ENCODE peak calls at places on chromosomes 5 and 9, in nine cellular contexts. V is ovary, M is psoas muscle, U is RWPE2, P is Peyer's patch, H is fibroblast of lung, X is heart right ventricle, C is right lobe of liver, W is IMR-90. K is an unnamed sample. For H3K9me3, the result is how much of the 10 kb centered on the place peaks cover.

GRCh38 chr9:88953401-88954029 is 37.8 kb upstream of the S1PR3 start:
- DNase-seq in V (no peak), M (no peak), U (no peak), P (no peak), H (peak), X (no peak), C (no peak), W (peak), K (no peak)

GRCh38 chr9:38443597-38443996 is 19.3 kb upstream of the IGFBPL1 start:
- DNase-seq in V (no peak), M (no peak), U (no peak), P (no peak), H (peak), X (no peak), C (no peak), W (no peak), K (no peak)

GRCh38 chr5:132419517-132420468 is 50.3 kb downstream of the SLC22A5 start:
- DNase-seq in V (peak), M (peak), U (no peak), P (peak), H (peak), X (peak), C (peak), W (peak), K (peak)

GRCh38 chr5:107887587-107887986 is 216.8 kb upstream of the EFNA5 start:
- DNase-seq in V (no peak), M (no peak), U (no peak), P (no peak), H (no peak), X (no peak), C (no peak), W (no peak), K (no peak)

GRCh38 chr5:139843991-139844390 is 48.4 kb downstream of the PSD2 start:
- DNase-seq in V (no peak), M (no peak), U (no peak), P (no peak), H (no peak), X (no peak), C (no peak), W (no peak), K (no peak)

GRCh38 chr5:149337746-149338145 is 7.6 kb upstream of the GRPEL2 start:
- DNase-seq in V (no peak), M (no peak), U (no peak), P (no peak), H (no peak), X (no peak), C (no peak), W (no peak), K (no peak)

GRCh38 chr9:125996671-125997509 is 249.7 kb downstream of the PBX3 start:
- DNase-seq in V (no peak), M (no peak), U (no peak), P (no peak), H (no peak), X (no peak), C (peak), W (no peak), K (no peak)

GRCh38 chr5:15757103-15757502 is 257.1 kb downstream of the FBXL7 start:
- DNase-seq in V (no peak), M (no peak), U (no peak), P (no peak), H (peak), X (no peak), C (no peak), W (peak), K (no peak)

GRCh38 chr5:86885011-86885410 is 267.3 kb downstream of the COX7C start:
- DNase-seq in V (no peak), M (no peak), U (no peak), P (no peak), H (no peak), X (no peak), C (no peak), W (no peak), K (no peak)

GRCh38 chr5:101390317-101390908 is 487.3 kb upstream of the ST8SIA4 start:
- DNase-seq in V (no peak), M (no peak), U (no peak), P (no peak), H (peak), X (no peak), C (no peak), W (peak), K (no peak)

GRCh38 chr5:94745786-94746730 is 127.6 kb downstream of the SLF1 start:
- DNase-seq in V (no peak), M (no peak), U (no peak), P (no peak), H (peak), X (no peak), C (no peak), W (peak), K (no peak)

GRCh38 chr9:19493174-19493811 is 84.5 kb downstream of the ACER2 start:
- DNase-seq in V (peak), M (peak), U (no peak), P (no peak), H (peak), X (peak), C (no peak), W (peak), K (peak)

DNA sequence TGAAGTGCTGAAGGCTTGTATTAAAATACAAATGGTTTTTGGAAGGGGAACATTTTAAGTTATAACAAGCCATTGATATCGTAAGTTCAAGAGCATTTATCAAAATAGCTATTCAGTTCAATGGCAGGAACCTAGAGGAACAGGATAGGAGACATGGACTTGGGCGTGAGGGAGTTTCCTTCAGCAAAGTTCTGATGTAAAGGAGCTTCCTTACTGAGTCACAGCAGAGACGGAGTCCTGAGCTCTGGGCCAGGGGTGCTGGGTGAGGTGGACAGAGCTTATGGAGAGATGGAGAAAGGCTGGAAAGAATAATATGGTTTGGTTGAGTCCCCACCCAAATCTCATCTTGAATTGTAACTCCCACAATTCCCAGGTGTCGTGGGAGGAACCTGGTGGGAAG is 631.7 kb downstream of the BNC2 start:
- DNase-seq in V (no peak), M (no peak), U (no peak), P (no peak), H (no peak), X (no peak), C (no peak), W (no peak), K (no peak)
- TF ChIP-seq CTCF in V (no peak), M (no peak), U (no peak), P (no peak), H (no peak), X (no peak), C (no peak), W (no peak), K (no peak)

DNA sequence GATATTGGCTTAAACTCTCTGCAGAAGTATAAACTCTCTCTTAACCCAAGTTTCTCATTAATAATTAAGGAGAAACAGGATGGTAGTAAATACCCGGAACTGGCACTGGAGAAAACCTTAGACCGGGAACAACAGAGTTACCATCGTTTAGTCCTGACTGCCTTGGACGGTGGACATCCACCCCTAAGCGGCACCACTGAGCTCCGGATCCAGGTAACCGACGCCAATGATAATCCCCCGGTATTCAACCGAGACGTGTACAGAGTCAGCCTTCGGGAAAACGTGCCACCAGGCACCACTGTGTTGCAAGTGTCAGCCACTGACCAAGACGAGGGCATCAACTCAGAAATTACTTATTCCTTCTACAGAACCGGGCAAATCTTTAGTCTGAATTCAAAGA is 861 bp downstream of the PCDHGB5 start:
- DNase-seq in V (no peak), M (no peak), U (no peak), P (no peak), H (no peak), X (no peak), C (no peak), W (no peak), K (no peak)
- H3K9me3 ChIP-seq in V (under half), M (under half), U (under half), P (under half), H (under half), X (half or more), C (under half), W (under half), K (under half)

DNA sequence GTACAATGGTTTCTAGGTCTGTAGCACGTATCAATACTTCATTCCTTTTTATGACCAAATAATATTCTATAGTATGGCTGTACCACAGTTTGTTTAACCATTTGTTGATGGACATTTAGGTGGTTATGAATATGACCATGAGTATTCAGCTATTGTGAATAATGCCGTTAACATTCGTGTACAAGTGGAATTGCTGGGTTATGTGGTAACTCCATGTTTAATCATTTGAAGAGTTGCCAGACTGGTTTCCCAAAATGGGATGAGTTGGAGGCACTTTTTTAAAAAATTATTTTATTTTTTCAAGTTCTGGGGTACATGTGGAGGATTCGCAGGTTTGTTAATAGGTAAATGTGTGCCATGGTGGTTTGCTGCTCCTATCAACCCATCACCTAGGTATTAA is 4.6 kb downstream of the SNX2 start:
- DNase-seq in V (no peak), M (no peak), U (no peak), P (no peak), H (peak), X (no peak), C (no peak), W (no peak), K (no peak)
- TF ChIP-seq CTCF in V (no peak), M (no peak), U (no peak), P (no peak), H (no peak), X (no peak), C (no peak), W (no peak), K (no peak)

GRCh38 chr9:29311221-29311620 is 1737.9 kb upstream of the C9orf72 start:
- DNase-seq in V (no peak), M (no peak), U (no peak), P (no peak), H (peak), X (no peak), C (no peak), W (no peak), K (no peak)

DNA sequence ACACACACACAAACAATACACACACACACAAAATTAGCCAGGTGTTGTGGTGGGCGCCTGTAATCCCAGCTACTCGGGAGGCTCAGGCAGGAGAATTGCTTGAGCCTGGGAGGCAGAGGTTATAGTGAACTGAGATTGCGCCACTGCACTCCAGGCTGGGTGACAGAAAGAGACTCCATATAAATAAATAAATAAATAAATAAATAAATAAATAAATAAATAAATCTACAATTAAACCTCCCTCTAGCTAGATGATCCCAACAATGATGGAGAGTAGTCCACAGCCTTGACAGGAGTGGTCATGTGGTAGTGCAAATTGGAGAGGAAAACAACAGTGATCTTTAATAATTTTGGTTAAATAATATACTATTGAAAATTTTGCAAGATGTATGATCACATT is 1739.0 kb upstream of the C9orf72 start:
- DNase-seq in V (no peak), M (no peak), U (no peak), P (no peak), H (no peak), X (no peak), C (no peak), W (no peak), K (no peak)
- H3K9me3 ChIP-seq in V (under half), M (under half), U (under half), P (under half), H (under half), X (under half), C (under half), W (under half), K (under half)

GRCh38 chr5:82922086-82922734 is 155.0 kb downstream of the TMEM167A start:
- DNase-seq in V (no peak), M (no peak), U (no peak), P (no peak), H (no peak), X (no peak), C (no peak), W (no peak), K (no peak)
- TF ChIP-seq CTCF in V (no peak), M (no peak), U (no peak), P (no peak), H (no peak), X (no peak), C (no peak), W (no peak), K (no peak)

GRCh38 chr5:2936413-2936812 is 184.9 kb upstream of the IRX2 start:
- DNase-seq in V (no peak), M (no peak), U (no peak), P (no peak), H (no peak), X (no peak), C (no peak), W (no peak), K (no peak)
- H3K9me3 ChIP-seq in V (under half), M (under half), U (under half), P (under half), H (under half), X (under half), C (under half), W (under half), K (under half)

DNA sequence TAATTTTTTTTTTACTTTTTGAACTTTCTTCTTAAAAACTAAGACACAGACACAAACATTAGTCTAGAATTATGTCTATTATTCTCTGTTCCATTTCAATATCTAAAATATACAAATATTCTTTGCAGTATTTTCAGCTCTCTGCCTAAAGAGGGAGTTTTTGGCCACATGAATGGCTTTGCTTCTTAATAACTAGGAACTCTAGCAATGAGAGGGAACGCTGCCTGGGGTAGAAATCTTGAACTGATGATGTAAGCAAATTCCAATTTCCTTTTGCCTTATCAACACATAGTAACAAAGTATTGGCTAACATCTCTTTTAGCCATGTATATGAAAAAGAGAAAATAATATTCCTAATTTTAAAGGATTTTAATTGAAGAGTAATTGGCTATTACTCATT is 51.9 kb downstream of the SLC25A46 start:
- DNase-seq in V (no peak), M (no peak), U (no peak), P (no peak), H (peak), X (no peak), C (no peak), W (peak), K (no peak)
- TF ChIP-seq CTCF in V (no peak), M (no peak), U (peak), P (no peak), H (peak), X (no peak), C (peak), W (peak), K (no peak)

K was measured in CD4-positive, alpha-beta T cell.